ENCODE peak calls at places on chromosomes 3 and 15, in five cellular contexts. One of them, this sample, is unnamed.

GRCh38 chr15:66800584-66801235 is 98.7 kb downstream of the SMAD6 start:
- DNase-seq in GM20000: no peak
- DNase-seq in choroid plexus epithelial cell: no peak
- DNase-seq in GM23338: no peak
- DNase-seq in MCF 10A: no peak
- DNase-seq in this sample: no peak

GRCh38 chr3:49616491-49616941 is 57.6 kb upstream of the APEH start:
- DNase-seq in GM23338: peak
- DNase-seq in choroid plexus epithelial cell: peak
- DNase-seq in MCF 10A: no peak
- DNase-seq in GM20000: no peak
- DNase-seq in this sample: no peak

GRCh38 chr3:56788506-56788905 is 13.2 kb downstream of the ARHGEF3 start:
- DNase-seq in GM20000: no peak
- DNase-seq in MCF 10A: no peak
- DNase-seq in GM23338: no peak
- DNase-seq in choroid plexus epithelial cell: no peak
- DNase-seq in this sample: no peak

GRCh38 chr3:126959921-126960603 is 22.9 kb upstream of the PLXNA1 start:
- DNase-seq in GM23338: peak
- DNase-seq in GM20000: no peak
- DNase-seq in choroid plexus epithelial cell: peak
- DNase-seq in MCF 10A: peak
- DNase-seq in this sample: no peak

GRCh38 chr3:2024037-2024436 is 74.6 kb upstream of the CNTN4 start:
- DNase-seq in MCF 10A: peak
- DNase-seq in choroid plexus epithelial cell: peak
- DNase-seq in GM23338: no peak
- DNase-seq in GM20000: no peak
- DNase-seq in this sample: no peak

GRCh38 chr3:105883798-105884377 is 15.1 kb upstream of the CBLB start:
- DNase-seq in GM23338: no peak
- DNase-seq in choroid plexus epithelial cell: no peak
- DNase-seq in GM20000: no peak
- DNase-seq in MCF 10A: peak
- DNase-seq in this sample: no peak

GRCh38 chr15:57647791-57648130 is 56.1 kb downstream of the MYZAP start:
- DNase-seq in GM23338: peak
- DNase-seq in MCF 10A: peak
- DNase-seq in GM20000: no peak
- DNase-seq in choroid plexus epithelial cell: peak
- DNase-seq in this sample: no peak

GRCh38 chr3:60403866-60404265 is 847.4 kb downstream of the FHIT start:
- DNase-seq in MCF 10A: no peak
- DNase-seq in GM23338: no peak
- DNase-seq in choroid plexus epithelial cell: peak
- DNase-seq in GM20000: no peak
- DNase-seq in this sample: no peak

GRCh38 chr3:128727485-128727884 is 1.5 kb downstream of the RAB7A start:
- DNase-seq in MCF 10A: peak
- DNase-seq in GM23338: no peak
- DNase-seq in GM20000: no peak
- DNase-seq in choroid plexus epithelial cell: no peak
- DNase-seq in this sample: no peak

GRCh38 chr3:33096103-33096868 is 660 bp downstream of the GLB1 start:
- DNase-seq in MCF 10A: peak
- DNase-seq in choroid plexus epithelial cell: peak
- DNase-seq in GM20000: peak
- DNase-seq in GM23338: peak
- DNase-seq in this sample: peak

GRCh38 chr3:176872771-176873209 is 324.5 kb downstream of the TBL1XR1 start:
- DNase-seq in GM20000: peak
- DNase-seq in GM23338: peak
- DNase-seq in choroid plexus epithelial cell: peak
- DNase-seq in MCF 10A: peak
- DNase-seq in this sample: peak

GRCh38 chr3:58004972-58005371 is 3.2 kb upstream of the FLNB start:
- DNase-seq in GM20000: no peak
- DNase-seq in GM23338: no peak
- DNase-seq in choroid plexus epithelial cell: no peak
- DNase-seq in MCF 10A: peak
- DNase-seq in this sample: no peak

GRCh38 chr3:109122690-109123089 is 4.8 kb upstream of the MORC1 start:
- DNase-seq in choroid plexus epithelial cell: no peak
- DNase-seq in GM20000: no peak
- DNase-seq in MCF 10A: no peak
- DNase-seq in GM23338: no peak
- DNase-seq in this sample: no peak

GRCh38 chr3:185353823-185354614 is 8.9 kb upstream of the MAP3K13 start:
- DNase-seq in choroid plexus epithelial cell: peak
- DNase-seq in GM23338: peak
- DNase-seq in MCF 10A: peak
- DNase-seq in GM20000: peak
- DNase-seq in this sample: peak

GRCh38 chr15:59189224-59189623 is 17.4 kb upstream of the LDHAL6B start:
- DNase-seq in GM23338: no peak
- DNase-seq in choroid plexus epithelial cell: no peak
- DNase-seq in GM20000: no peak
- DNase-seq in MCF 10A: no peak
- DNase-seq in this sample: no peak

GRCh38 chr15:47857384-47858168 is 140.3 kb downstream of the SEMA6D start:
- DNase-seq in MCF 10A: no peak
- DNase-seq in choroid plexus epithelial cell: no peak
- DNase-seq in GM23338: no peak
- DNase-seq in GM20000: peak
- DNase-seq in this sample: no peak

GRCh38 chr15:61660579-61660978 is 399.7 kb downstream of the VPS13C start:
- DNase-seq in MCF 10A: peak
- DNase-seq in GM20000: no peak
- DNase-seq in choroid plexus epithelial cell: peak
- DNase-seq in GM23338: no peak
- DNase-seq in this sample: no peak

GRCh38 chr3:195441971-195442572 is 748 bp downstream of the ACAP2 start:
- DNase-seq in MCF 10A: peak
- DNase-seq in GM23338: peak
- DNase-seq in GM20000: peak
- DNase-seq in choroid plexus epithelial cell: peak
- DNase-seq in this sample: peak

GRCh38 chr3:72738752-72739520 is 109.3 kb downstream of the SHQ1 start:
- DNase-seq in GM20000: peak
- DNase-seq in MCF 10A: peak
- DNase-seq in GM23338: peak
- DNase-seq in choroid plexus epithelial cell: peak
- DNase-seq in this sample: peak

GRCh38 chr3:176867681-176868663 is 329.3 kb downstream of the TBL1XR1 start:
- DNase-seq in MCF 10A: peak
- DNase-seq in GM23338: no peak
- DNase-seq in GM20000: no peak
- DNase-seq in choroid plexus epithelial cell: no peak
- DNase-seq in this sample: no peak

GRCh38 chr3:12875857-12876451 is 34.6 kb upstream of the RPL32 start:
- DNase-seq in GM20000: peak
- DNase-seq in choroid plexus epithelial cell: peak
- DNase-seq in GM23338: peak
- DNase-seq in MCF 10A: no peak
- DNase-seq in this sample: no peak

GRCh38 chr15:70853855-70854668 is at the start of gene LARP6:
- DNase-seq in MCF 10A: peak
- DNase-seq in choroid plexus epithelial cell: peak
- DNase-seq in GM20000: peak
- DNase-seq in GM23338: peak
- DNase-seq in this sample: peak

GRCh38 chr3:17258823-17259436 is 374.2 kb downstream of the PLCL2 start:
- DNase-seq in choroid plexus epithelial cell: peak
- DNase-seq in GM20000: peak
- DNase-seq in MCF 10A: peak
- DNase-seq in GM23338: peak
- DNase-seq in this sample: no peak

GRCh38 chr15:70281811-70282307 is 184.1 kb upstream of the TLE3 start:
- DNase-seq in GM23338: no peak
- DNase-seq in MCF 10A: peak
- DNase-seq in choroid plexus epithelial cell: peak
- DNase-seq in GM20000: no peak
- DNase-seq in this sample: peak

GRCh38 chr3:151398895-151399294 is 14.3 kb upstream of the P2RY12 start:
- DNase-seq in GM20000: no peak
- DNase-seq in GM23338: no peak
- DNase-seq in MCF 10A: no peak
- DNase-seq in choroid plexus epithelial cell: no peak
- DNase-seq in this sample: no peak

GRCh38 chr15:62850791-62851291 is 191.7 kb upstream of the TPM1 start:
- DNase-seq in choroid plexus epithelial cell: peak
- DNase-seq in GM20000: no peak
- DNase-seq in GM23338: peak
- DNase-seq in MCF 10A: peak
- DNase-seq in this sample: no peak

GRCh38 chr3:120182613-120183524 is 88.6 kb upstream of the GSK3B start:
- DNase-seq in GM23338: peak
- DNase-seq in GM20000: peak
- DNase-seq in choroid plexus epithelial cell: peak
- DNase-seq in MCF 10A: peak
- DNase-seq in this sample: no peak

GRCh38 chr3:95387242-95388021 is 1324.6 kb downstream of the NSUN3 start:
- DNase-seq in GM20000: no peak
- DNase-seq in MCF 10A: no peak
- DNase-seq in GM23338: no peak
- DNase-seq in choroid plexus epithelial cell: no peak
- DNase-seq in this sample: no peak

GRCh38 chr3:23041918-23042696 is 161.0 kb upstream of the UBE2E2 start:
- DNase-seq in MCF 10A: peak
- DNase-seq in GM20000: no peak
- DNase-seq in GM23338: no peak
- DNase-seq in choroid plexus epithelial cell: peak
- DNase-seq in this sample: no peak

GRCh38 chr3:173395412-173396181 is 1.9 kb upstream of the NLGN1 start:
- DNase-seq in GM20000: peak
- DNase-seq in GM23338: peak
- DNase-seq in MCF 10A: peak
- DNase-seq in choroid plexus epithelial cell: peak
- DNase-seq in this sample: no peak

GRCh38 chr3:11954312-11954934 is 49.8 kb upstream of the SYN2 start:
- DNase-seq in GM23338: no peak
- DNase-seq in GM20000: no peak
- DNase-seq in MCF 10A: peak
- DNase-seq in choroid plexus epithelial cell: no peak
- DNase-seq in this sample: no peak

GRCh38 chr3:193865879-193866480 is 270.0 kb upstream of the HES1 start:
- DNase-seq in MCF 10A: no peak
- DNase-seq in choroid plexus epithelial cell: no peak
- DNase-seq in GM23338: no peak
- DNase-seq in GM20000: no peak
- DNase-seq in this sample: no peak

GRCh38 chr3:17846466-17846865 is 104.0 kb upstream of the TBC1D5 start:
- DNase-seq in GM20000: no peak
- DNase-seq in GM23338: no peak
- DNase-seq in MCF 10A: no peak
- DNase-seq in choroid plexus epithelial cell: no peak
- DNase-seq in this sample: no peak

GRCh38 chr3:171673951-171674350 is 136.3 kb downstream of the PLD1 start:
- DNase-seq in choroid plexus epithelial cell: peak
- DNase-seq in MCF 10A: no peak
- DNase-seq in GM23338: no peak
- DNase-seq in GM20000: no peak
- DNase-seq in this sample: no peak

GRCh38 chr3:141960731-141961130 is 84.3 kb downstream of the ATP1B3 start:
- DNase-seq in GM20000: no peak
- DNase-seq in GM23338: no peak
- DNase-seq in MCF 10A: peak
- DNase-seq in choroid plexus epithelial cell: peak
- DNase-seq in this sample: no peak

GRCh38 chr3:171892457-171892856 is 49.3 kb downstream of the TMEM212 start:
- DNase-seq in GM23338: no peak
- DNase-seq in GM20000: no peak
- DNase-seq in MCF 10A: no peak
- DNase-seq in choroid plexus epithelial cell: no peak
- DNase-seq in this sample: no peak

GRCh38 chr3:135106445-135106844 is 311.4 kb downstream of the EPHB1 start:
- DNase-seq in GM20000: peak
- DNase-seq in MCF 10A: peak
- DNase-seq in GM23338: peak
- DNase-seq in choroid plexus epithelial cell: no peak
- DNase-seq in this sample: no peak

GRCh38 chr3:48042071-48042760 is 26.0 kb upstream of the MAP4 start:
- DNase-seq in choroid plexus epithelial cell: peak
- DNase-seq in GM23338: no peak
- DNase-seq in MCF 10A: peak
- DNase-seq in GM20000: no peak
- DNase-seq in this sample: no peak

GRCh38 chr15:36645106-36645505 is 65.7 kb downstream of the CDIN1 start:
- DNase-seq in GM20000: no peak
- DNase-seq in MCF 10A: no peak
- DNase-seq in GM23338: no peak
- DNase-seq in choroid plexus epithelial cell: peak
- DNase-seq in this sample: no peak
- TF ChIP-seq CTCF in GM20000: no peak
- TF ChIP-seq CTCF in MCF 10A: no peak
- TF ChIP-seq CTCF in GM23338: peak
- TF ChIP-seq CTCF in choroid plexus epithelial cell: no peak
- TF ChIP-seq CTCF in this sample: no peak

DNA sequence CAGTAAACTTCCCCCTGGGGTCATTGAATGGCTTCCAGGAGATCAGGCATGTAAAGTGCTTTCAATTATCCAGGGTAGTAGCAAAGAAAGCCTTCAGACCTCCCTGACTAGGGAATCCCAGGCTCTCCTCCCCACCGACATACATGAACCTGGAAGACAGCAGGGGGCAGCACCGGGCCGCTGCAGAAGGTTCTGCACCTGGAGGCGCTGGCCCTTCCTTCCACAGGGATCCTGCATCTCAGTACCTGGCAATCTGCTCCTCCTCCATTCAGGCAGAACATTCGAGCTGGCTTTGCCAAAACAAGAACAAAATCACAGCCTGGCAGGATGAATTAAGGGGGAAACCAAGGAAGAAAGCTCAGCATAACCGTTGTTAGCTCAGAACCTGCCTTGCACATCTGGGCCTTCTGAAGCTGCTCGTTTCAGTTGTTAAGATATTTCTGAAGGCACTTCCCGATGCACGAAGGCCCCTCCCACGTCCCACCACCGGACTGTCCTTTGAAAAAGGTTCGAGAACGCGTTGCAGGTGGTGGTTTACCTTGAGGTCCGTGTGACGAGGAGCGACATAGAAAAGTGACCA is 237.7 kb downstream of the SLCO3A1 start:
- DNase-seq in GM20000: no peak
- DNase-seq in choroid plexus epithelial cell: peak
- DNase-seq in GM23338: peak
- DNase-seq in MCF 10A: peak
- DNase-seq in this sample: no peak
- TF ChIP-seq CTCF in GM20000: peak
- TF ChIP-seq CTCF in choroid plexus epithelial cell: peak
- TF ChIP-seq CTCF in GM23338: peak
- TF ChIP-seq CTCF in MCF 10A: peak
- TF ChIP-seq CTCF in this sample: no peak

GRCh38 chr15:53978248-53978906 is at the start of gene UNC13C:
- DNase-seq in choroid plexus epithelial cell: no peak
- DNase-seq in MCF 10A: no peak
- DNase-seq in GM23338: peak
- DNase-seq in GM20000: no peak
- DNase-seq in this sample: no peak
- TF ChIP-seq CTCF in choroid plexus epithelial cell: no peak
- TF ChIP-seq CTCF in MCF 10A: no peak
- TF ChIP-seq CTCF in GM23338: no peak
- TF ChIP-seq CTCF in GM20000: no peak
- TF ChIP-seq CTCF in this sample: no peak

GRCh38 chr3:71423151-71423906 is 160.2 kb downstream of the FOXP1 start:
- DNase-seq in GM23338: no peak
- DNase-seq in MCF 10A: peak
- DNase-seq in GM20000: no peak
- DNase-seq in choroid plexus epithelial cell: no peak
- DNase-seq in this sample: no peak
- TF ChIP-seq CTCF in GM23338: peak
- TF ChIP-seq CTCF in MCF 10A: no peak
- TF ChIP-seq CTCF in GM20000: no peak
- TF ChIP-seq CTCF in choroid plexus epithelial cell: peak
- TF ChIP-seq CTCF in this sample: no peak

This sample was measured in activated B cell treated with CpG ODN at 0.5 μM for 24 hours.